ENCODE peak calls at places on chromosomes 11 and 22, in seven cellular contexts. I, O, Z, F, G, H and S are unnamed samples.

GRCh38 chr11:71206186-71206585 is 46.2 kb downstream of the SHANK2 start:
- DNase-seq in I (peak), O (no peak), Z (peak), F (peak), G (no peak), H (peak), S (peak)

GRCh38 chr11:61198391-61198790 is 4.9 kb upstream of the PGA3 start:
- DNase-seq in I (no peak), O (no peak), Z (no peak), F (no peak), G (no peak), H (no peak), S (no peak)

GRCh38 chr11:62854013-62854824 is 14.8 kb upstream of the WDR74 start:
- DNase-seq in I (no peak), O (no peak), Z (no peak), F (no peak), G (no peak), H (no peak), S (no peak)

GRCh38 chr11:126727381-126727780 is 273.2 kb downstream of the KIRREL3 start:
- DNase-seq in I (no peak), O (no peak), Z (no peak), F (no peak), G (no peak), H (no peak), S (no peak)

GRCh38 chr22:48588151-48588880 is 1239.4 kb downstream of the BRD1 start:
- DNase-seq in I (no peak), O (no peak), Z (no peak), F (no peak), G (no peak), H (no peak), S (no peak)

GRCh38 chr11:8298801-8299786 is 35.4 kb upstream of the LMO1 start:
- DNase-seq in I (no peak), O (peak), Z (no peak), F (no peak), G (no peak), H (no peak), S (no peak)

GRCh38 chr22:30004689-30005088 is 75.6 kb upstream of the HORMAD2 start:
- DNase-seq in I (no peak), O (no peak), Z (no peak), F (no peak), G (no peak), H (no peak), S (peak)

GRCh38 chr11:2831826-2832717 is 53.5 kb downstream of the CDKN1C start:
- DNase-seq in I (no peak), O (no peak), Z (no peak), F (no peak), G (no peak), H (no peak), S (no peak)

GRCh38 chr11:86291466-86292262 is 10.4 kb upstream of the HIKESHI start:
- DNase-seq in I (peak), O (peak), Z (peak), F (peak), G (no peak), H (peak), S (peak)

GRCh38 chr11:5922749-5923426 is 19.2 kb upstream of the OR56A3 start:
- DNase-seq in I (no peak), O (no peak), Z (no peak), F (no peak), G (no peak), H (peak), S (peak)

DNA sequence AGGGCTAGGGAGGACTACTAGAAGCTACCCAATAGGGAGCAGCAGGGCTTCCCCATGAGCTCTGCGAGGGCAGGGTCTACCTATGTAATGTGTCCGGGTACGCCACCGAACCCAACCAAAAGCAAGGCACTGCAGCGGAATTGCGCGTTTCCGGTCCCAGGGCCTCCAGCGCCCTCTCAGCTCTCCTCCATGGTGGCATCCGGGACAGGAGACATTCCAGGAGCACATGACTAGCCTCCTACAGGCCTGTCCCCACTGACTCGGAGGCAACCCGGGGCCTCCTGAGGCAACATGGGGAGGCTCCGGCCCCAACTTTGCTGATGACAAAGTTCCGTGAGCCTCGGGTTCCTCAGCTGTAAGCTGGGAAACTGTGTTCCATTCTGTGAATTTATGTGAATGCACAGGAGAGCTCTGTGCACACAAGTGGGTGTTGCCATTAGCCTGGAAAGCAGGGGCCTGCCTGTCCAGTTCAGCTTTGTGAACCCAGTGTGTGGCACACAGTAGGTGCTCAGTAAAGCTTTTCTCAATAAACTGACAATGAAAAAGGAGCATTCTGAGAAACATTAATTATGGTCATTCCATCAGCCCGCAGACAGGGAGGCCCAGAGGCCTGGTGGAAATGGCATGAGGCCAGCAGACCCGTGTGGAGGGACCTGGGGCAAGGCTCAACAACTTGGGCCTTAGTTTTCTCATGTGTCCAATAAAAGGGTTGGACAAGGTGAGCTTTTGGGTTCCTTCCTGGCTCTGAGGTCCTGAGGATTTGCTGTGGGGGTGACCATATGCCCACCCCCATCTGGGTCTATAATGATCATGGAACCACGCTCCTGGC is 50.3 kb downstream of the CHRDL2 start:
- DNase-seq in I (no peak), O (peak), Z (no peak), F (no peak), G (no peak), H (no peak), S (no peak)
- H2BK120ac ChIP-seq in I (no peak), O (no peak), Z (no peak), F (no peak), G (no peak), H (no peak), S (no peak)

GRCh38 chr11:19713221-19714092 is 820 bp downstream of the NAV2 start:
- DNase-seq in I (no peak), O (peak), Z (peak), F (no peak), G (no peak), H (peak), S (peak)

GRCh38 chr11:19714093-19714386 is 1.4 kb downstream of the NAV2 start:
- DNase-seq in I (no peak), O (no peak), Z (no peak), F (peak), G (no peak), H (no peak), S (no peak)

GRCh38 chr11:19715373-19715772 is 2.7 kb downstream of the NAV2 start:
- DNase-seq in I (no peak), O (no peak), Z (peak), F (peak), G (no peak), H (peak), S (no peak)

GRCh38 chr11:19712281-19713220 is at the start of gene NAV2:
- DNase-seq in I (peak), O (peak), Z (peak), F (peak), G (peak), H (peak), S (peak)

GRCh38 chr11:19714387-19715363 is 2.0 kb downstream of the NAV2 start:
- DNase-seq in I (no peak), O (peak), Z (peak), F (peak), G (no peak), H (peak), S (peak)
- H2BK120ac ChIP-seq in I (no peak), O (no peak), Z (no peak), F (peak), G (no peak), H (no peak), S (no peak)

GRCh38 chr11:48162197-48162886 is 54.3 kb upstream of the OR4B1 start:
- DNase-seq in I (no peak), O (no peak), Z (no peak), F (no peak), G (no peak), H (no peak), S (no peak)
- H2BK120ac ChIP-seq in I (no peak), O (no peak), Z (no peak), F (no peak), G (no peak), H (no peak), S (no peak)

GRCh38 chr11:14722507-14722906 is 78.9 kb downstream of the PDE3B start:
- DNase-seq in I (no peak), O (no peak), Z (no peak), F (peak), G (no peak), H (no peak), S (no peak)

GRCh38 chr11:14727215-14727614 is 83.6 kb downstream of the PDE3B start:
- DNase-seq in I (no peak), O (no peak), Z (no peak), F (no peak), G (no peak), H (no peak), S (no peak)

GRCh38 chr11:14725150-14725549 is 81.5 kb downstream of the PDE3B start:
- DNase-seq in I (no peak), O (no peak), Z (no peak), F (no peak), G (no peak), H (no peak), S (no peak)
- H2BK120ac ChIP-seq in I (no peak), O (no peak), Z (no peak), F (no peak), G (no peak), H (no peak), S (no peak)

GRCh38 chr11:15671216-15671615 is 556.5 kb downstream of the INSC start:
- DNase-seq in I (no peak), O (no peak), Z (no peak), F (no peak), G (no peak), H (no peak), S (no peak)
- H2BK120ac ChIP-seq in I (peak), O (no peak), Z (peak), F (peak), G (no peak), H (no peak), S (no peak)

DNA sequence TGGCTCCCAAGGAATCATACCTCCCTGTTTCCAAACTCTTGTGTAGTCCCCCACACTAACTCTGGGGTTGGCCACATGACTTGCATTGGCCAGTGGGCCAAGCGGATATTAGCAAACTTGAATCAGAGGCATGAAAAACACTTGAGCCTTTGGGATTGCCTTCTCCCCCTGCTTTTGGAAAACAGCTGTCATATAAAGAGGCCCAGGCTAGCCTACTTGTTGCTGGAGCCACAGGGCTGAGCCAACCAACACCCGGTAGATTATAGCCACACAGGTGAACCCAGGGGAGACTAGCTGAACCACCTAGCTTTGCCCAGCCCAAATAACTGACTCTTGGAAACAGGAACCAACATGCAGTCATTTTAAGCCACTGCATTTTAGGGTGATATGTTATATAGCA is 354.8 kb downstream of the TENM4 start:
- DNase-seq in I (no peak), O (no peak), Z (no peak), F (no peak), G (no peak), H (no peak), S (no peak)
- H2BK120ac ChIP-seq in I (no peak), O (no peak), Z (no peak), F (peak), G (no peak), H (peak), S (no peak)